ENCODE peak calls at places on chromosomes 4 and X, in seven cellular contexts. H, D, S, R, W, C and Q are unnamed samples.
A peak's percentile ranks its signal among the peaks of the same experiment; 100 is the strongest.

GRCh38 chrX:63506320-63506719 is 155.2 kb upstream of the SPIN4 start:
- DNase-seq in H (peak; percentile 14), D (peak; percentile 55), S (no peak), R (peak; percentile 56), W (no peak), C (peak; percentile 29), Q (no peak)

GRCh38 chrX:132171881-132172280 is 44.1 kb upstream of the FRMD7 start:
- DNase-seq in H (peak; percentile 73), D (no peak), S (no peak), R (no peak), W (no peak), C (no peak), Q (no peak)

GRCh38 chr4:145545538-145546224 is 64.0 kb downstream of the SMAD1 start:
- DNase-seq in H (peak; percentile 90), D (no peak), S (no peak), R (peak; percentile 98), W (no peak), C (peak; percentile 93), Q (no peak)

GRCh38 chrX:44785652-44786051 is 58.2 kb upstream of the DUSP21 start:
- DNase-seq in H (no peak), D (no peak), S (no peak), R (peak; percentile 90), W (no peak), C (no peak), Q (no peak)

GRCh38 chr4:8081621-8082516 is 76.7 kb downstream of the ABLIM2 start:
- DNase-seq in H (no peak), D (no peak), S (no peak), R (no peak), W (no peak), C (no peak), Q (no peak)

GRCh38 chr4:146165840-146166239 is 9.7 kb upstream of the LSM6 start:
- DNase-seq in H (peak; percentile 94), D (no peak), S (no peak), R (peak; percentile 75), W (no peak), C (peak; percentile 23), Q (no peak)

GRCh38 chr4:116688536-116688935 is 396.8 kb downstream of the TRAM1L1 start:
- DNase-seq in H (no peak), D (no peak), S (no peak), R (no peak), W (no peak), C (no peak), Q (no peak)

GRCh38 chr4:40577588-40578253 is 51.9 kb downstream of the RBM47 start:
- DNase-seq in H (no peak), D (peak; percentile 89), S (no peak), R (no peak), W (no peak), C (no peak), Q (no peak)

GRCh38 chr4:116180056-116180690 is 905.2 kb downstream of the TRAM1L1 start:
- DNase-seq in H (peak; percentile 30), D (peak; percentile 21), S (peak; percentile 4), R (no peak), W (no peak), C (peak; percentile 69), Q (no peak)

GRCh38 chr4:118683513-118683912 is 1.7 kb upstream of the METTL14 start:
- DNase-seq in H (no peak), D (peak; percentile 57), S (no peak), R (no peak), W (no peak), C (no peak), Q (peak; percentile 46)

GRCh38 chrX:150694738-150695410 is 1.7 kb downstream of the MTMR1 start:
- DNase-seq in H (no peak), D (no peak), S (no peak), R (no peak), W (no peak), C (no peak), Q (no peak)

GRCh38 chr4:56681158-56681848 is at the start of gene HOPX:
- DNase-seq in H (peak; percentile 95), D (peak; percentile 44), S (no peak), R (no peak), W (no peak), C (no peak), Q (no peak)

GRCh38 chr4:172927096-172927495 is 241.5 kb upstream of the GALNT7 start:
- DNase-seq in H (no peak), D (no peak), S (no peak), R (no peak), W (no peak), C (no peak), Q (no peak)

GRCh38 chrX:1727531-1728027 is 112.7 kb downstream of the ASMT start:
- DNase-seq in H (peak; percentile 82), D (peak; percentile 96), S (peak; percentile 11), R (no peak), W (peak; percentile 57), C (no peak), Q (peak; percentile 74)

GRCh38 chr4:84931274-84931673 is 35.2 kb downstream of the WDFY3 start:
- DNase-seq in H (no peak), D (no peak), S (no peak), R (no peak), W (no peak), C (no peak), Q (no peak)

GRCh38 chrX:107675823-107676555 is 47.7 kb downstream of the PRPS1 start:
- DNase-seq in H (peak; percentile 20), D (no peak), S (no peak), R (peak; percentile 35), W (no peak), C (peak; percentile 89), Q (no peak)

GRCh38 chr4:151238477-151238876 is 38.5 kb upstream of the PRSS48 start:
- DNase-seq in H (no peak), D (no peak), S (no peak), R (peak; percentile 6), W (no peak), C (no peak), Q (no peak)

GRCh38 chrX:49991718-49992117 is 69.3 kb downstream of the CLCN5 start:
- DNase-seq in H (no peak), D (no peak), S (no peak), R (no peak), W (no peak), C (no peak), Q (no peak)

GRCh38 chrX:140764401-140764919 is 54.9 kb downstream of the LINC00632 start:
- DNase-seq in H (peak; percentile 11), D (peak; percentile 88), S (no peak), R (peak; percentile 54), W (peak; percentile 64), C (peak; percentile 79), Q (peak; percentile 84)

GRCh38 chrX:50202539-50202938 is 1.7 kb upstream of the AKAP4 start:
- DNase-seq in H (peak; percentile 42), D (peak; percentile 52), S (no peak), R (no peak), W (no peak), C (peak; percentile 20), Q (no peak)

GRCh38 chrX:72107841-72108590 is 23.7 kb downstream of the RTL5 start:
- DNase-seq in H (no peak), D (no peak), S (no peak), R (no peak), W (no peak), C (no peak), Q (peak; percentile 12)
- H3K23ac ChIP-seq in H (no peak overlapping the region), D (no peak overlapping the region), S (no peak overlapping the region), R (no peak overlapping the region), W (no peak overlapping the region), C (no peak overlapping the region), Q (no peak overlapping the region)

GRCh38 chrX:9746148-9746880 is 19.3 kb downstream of the GPR143 start:
- DNase-seq in H (peak; percentile 70), D (peak; percentile 66), S (no peak), R (peak; percentile 43), W (no peak), C (peak; percentile 91), Q (no peak)

GRCh38 chrX:9749141-9749540 is 16.5 kb downstream of the GPR143 start:
- DNase-seq in H (no peak), D (no peak), S (no peak), R (no peak), W (no peak), C (no peak), Q (no peak)

GRCh38 chrX:9747644-9748043 is 18.0 kb downstream of the GPR143 start:
- DNase-seq in H (no peak), D (no peak), S (no peak), R (no peak), W (no peak), C (peak; percentile 34), Q (no peak)

DNA sequence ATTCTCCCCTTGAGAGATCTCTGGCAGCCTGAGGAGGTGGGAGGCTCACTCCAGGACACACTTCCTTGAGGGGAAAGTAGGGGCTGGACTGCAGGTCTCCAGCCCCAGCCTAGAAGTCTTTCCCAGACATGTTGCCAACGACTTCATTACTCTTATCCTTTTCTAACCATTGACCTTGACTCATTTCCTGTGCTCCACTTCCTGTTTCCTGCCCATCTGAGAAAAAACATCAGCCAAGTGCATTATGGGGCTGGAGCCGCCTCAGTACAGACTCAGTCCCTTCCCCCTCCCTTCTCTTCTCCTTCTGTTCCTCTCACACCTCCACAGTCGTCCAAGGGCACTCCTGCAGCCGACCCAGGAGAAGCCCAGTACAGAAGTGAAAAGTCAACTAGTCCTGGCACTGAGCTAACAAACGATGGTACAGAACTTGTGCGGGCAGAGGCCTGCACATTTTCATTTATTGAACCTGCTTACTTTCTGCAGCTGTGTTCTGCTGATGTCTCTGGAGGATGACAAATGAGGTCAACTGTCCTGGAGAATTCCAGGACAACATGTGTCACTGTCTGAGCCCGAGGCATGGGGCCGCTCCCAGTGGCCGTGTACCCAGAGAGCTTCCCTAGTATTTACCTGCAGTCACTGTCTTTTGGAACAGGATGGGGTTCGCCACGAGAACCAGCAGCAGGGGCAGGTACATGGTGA is 20.1 kb downstream of the GPR143 start:
- DNase-seq in H (peak; percentile 72), D (peak; percentile 21), S (no peak), R (peak; percentile 3), W (no peak), C (peak; percentile 80), Q (no peak)
- H3K27ac ChIP-seq in H (peak overlapping the region; percentile 92), D (peak overlapping the region; percentile 44), S (peak overlapping the region; percentile 46), R (no peak overlapping the region), W (no peak overlapping the region), C (peak overlapping the region; percentile 57), Q (no peak overlapping the region)

DNA sequence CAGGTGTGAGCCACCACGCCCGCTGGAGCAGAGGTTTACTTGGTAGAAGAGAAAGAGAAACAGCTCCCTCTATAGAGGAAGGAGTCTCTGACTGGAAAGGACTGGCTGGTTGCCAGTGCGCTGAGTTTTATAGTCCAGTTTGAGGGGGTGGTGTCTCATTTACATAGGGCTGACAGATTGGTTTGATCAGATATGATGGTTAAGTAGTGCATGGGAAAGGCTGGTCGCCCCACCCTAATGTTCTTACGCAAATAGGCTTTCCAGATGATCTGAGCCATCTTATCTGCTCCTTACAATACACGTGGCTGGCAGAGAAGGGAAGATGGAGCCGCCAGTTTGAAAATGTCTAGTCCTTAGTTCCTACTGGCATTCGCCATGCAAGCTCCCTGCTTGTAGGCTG is 439.5 kb downstream of the NAF1 start:
- DNase-seq in H (no peak), D (no peak), S (no peak), R (no peak), W (no peak), C (no peak), Q (no peak)
- H3K23ac ChIP-seq in H (no peak overlapping the region), D (no peak overlapping the region), S (no peak overlapping the region), R (no peak overlapping the region), W (no peak overlapping the region), C (no peak overlapping the region), Q (no peak overlapping the region)

DNA sequence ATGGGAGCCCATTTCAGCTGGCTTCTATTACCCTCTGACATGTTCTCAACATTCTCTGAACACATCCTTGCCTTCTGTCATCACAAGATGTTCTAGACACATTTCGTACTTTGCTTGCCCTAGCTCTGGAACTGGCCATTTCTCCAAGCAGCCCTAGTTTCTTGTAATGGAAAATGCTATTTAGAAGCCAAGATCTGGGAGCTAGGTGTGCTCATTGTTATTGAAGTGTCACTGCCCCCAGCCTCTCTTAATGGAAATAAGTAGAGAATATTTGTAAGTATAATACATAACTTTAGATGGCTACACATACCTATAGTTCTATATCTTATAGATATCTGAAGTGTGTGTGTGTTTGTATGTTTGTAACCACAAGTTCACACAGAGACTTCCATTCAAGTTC is 6.9 kb downstream of the MRFAP1L1 start:
- DNase-seq in H (no peak), D (no peak), S (no peak), R (no peak), W (no peak), C (no peak), Q (no peak)
- H3K27ac ChIP-seq in H (no peak overlapping the region), D (no peak overlapping the region), S (no peak overlapping the region), R (no peak overlapping the region), W (no peak overlapping the region), C (no peak overlapping the region), Q (no peak overlapping the region)